ENCODE peak calls at places on chromosomes 11 and 22, in four cellular contexts. One of them, this sample, is unnamed.

GRCh38 chr11:30585892-30586250 is 282 bp downstream of the MPPED2 start:
- DNase-seq in colonic mucosa: peak; percentile 17
- DNase-seq in body of pancreas: peak; percentile 32
- DNase-seq in cardiac muscle cell: peak; percentile 71
- DNase-seq in this sample: no peak

GRCh38 chr11:117096140-117096972 is 1.9 kb downstream of the SIK3 start:
- DNase-seq in body of pancreas: no peak
- DNase-seq in colonic mucosa: peak; percentile 47
- DNase-seq in cardiac muscle cell: peak; percentile 62
- DNase-seq in this sample: peak; percentile 68

GRCh38 chr11:44572884-44573283 is 7.4 kb downstream of the CD82 start:
- DNase-seq in colonic mucosa: no peak
- DNase-seq in cardiac muscle cell: no peak
- DNase-seq in body of pancreas: peak; percentile 69
- DNase-seq in this sample: no peak

GRCh38 chr11:57424802-57425564 is 1.9 kb downstream of the SLC43A3 start:
- DNase-seq in body of pancreas: peak; percentile 47
- DNase-seq in cardiac muscle cell: no peak
- DNase-seq in colonic mucosa: peak; percentile 56
- DNase-seq in this sample: peak; percentile 64

GRCh38 chr22:46674367-46674781 is 54.2 kb downstream of the GRAMD4 start:
- DNase-seq in cardiac muscle cell: no peak
- DNase-seq in colonic mucosa: no peak
- DNase-seq in body of pancreas: peak; percentile 32
- DNase-seq in this sample: peak; percentile 84

GRCh38 chr22:35352214-35353111 is 28.4 kb upstream of the HMOX1 start:
- DNase-seq in body of pancreas: peak; percentile 70
- DNase-seq in colonic mucosa: peak; percentile 47
- DNase-seq in cardiac muscle cell: peak; percentile 57
- DNase-seq in this sample: peak; percentile 26

GRCh38 chr11:44709966-44710365 is 16.8 kb upstream of the TSPAN18 start:
- DNase-seq in colonic mucosa: no peak
- DNase-seq in cardiac muscle cell: no peak
- DNase-seq in body of pancreas: no peak
- DNase-seq in this sample: no peak

GRCh38 chr11:17734986-17735822 is 623 bp downstream of the KCNC1 start:
- DNase-seq in colonic mucosa: peak; percentile 30
- DNase-seq in cardiac muscle cell: peak; percentile 94
- DNase-seq in body of pancreas: peak; percentile 79
- DNase-seq in this sample: no peak

GRCh38 chr22:44809456-44809855 is 57.1 kb downstream of the ARHGAP8 start:
- DNase-seq in cardiac muscle cell: no peak
- DNase-seq in colonic mucosa: no peak
- DNase-seq in body of pancreas: no peak
- DNase-seq in this sample: no peak

GRCh38 chr11:20363149-20363499 is 390 bp upstream of the HTATIP2 start:
- DNase-seq in body of pancreas: no peak
- DNase-seq in colonic mucosa: no peak
- DNase-seq in cardiac muscle cell: no peak
- DNase-seq in this sample: no peak

GRCh38 chr11:44047931-44048431 is at the start of gene ACCSL:
- DNase-seq in cardiac muscle cell: no peak
- DNase-seq in colonic mucosa: no peak
- DNase-seq in body of pancreas: no peak
- DNase-seq in this sample: no peak

GRCh38 chr22:21444701-21445436 is 22.3 kb upstream of the TMEM191C start:
- DNase-seq in colonic mucosa: no peak
- DNase-seq in cardiac muscle cell: no peak
- DNase-seq in body of pancreas: peak; percentile 5
- DNase-seq in this sample: no peak

GRCh38 chr11:76296731-76297130 is 84.2 kb downstream of the THAP12 start:
- DNase-seq in cardiac muscle cell: no peak
- DNase-seq in colonic mucosa: no peak
- DNase-seq in body of pancreas: no peak
- DNase-seq in this sample: no peak

GRCh38 chr22:37563153-37564081 is 3.1 kb downstream of the CDC42EP1 start:
- DNase-seq in cardiac muscle cell: no peak
- DNase-seq in colonic mucosa: peak; percentile 84
- DNase-seq in body of pancreas: peak; percentile 83
- DNase-seq in this sample: peak; percentile 8

GRCh38 chr22:40033586-40034380 is 39.0 kb downstream of the FAM83F start:
- DNase-seq in colonic mucosa: no peak
- DNase-seq in cardiac muscle cell: no peak
- DNase-seq in body of pancreas: no peak
- DNase-seq in this sample: no peak

GRCh38 chr11:85810521-85810870 is 445 bp downstream of the SYTL2 start:
- DNase-seq in body of pancreas: peak; percentile 10
- DNase-seq in colonic mucosa: no peak
- DNase-seq in cardiac muscle cell: no peak
- DNase-seq in this sample: no peak

GRCh38 chr11:21511835-21512440 is 680.9 kb upstream of the ANO5 start:
- DNase-seq in cardiac muscle cell: peak; percentile 87
- DNase-seq in colonic mucosa: peak; percentile 57
- DNase-seq in body of pancreas: peak; percentile 83
- DNase-seq in this sample: peak; percentile 6

GRCh38 chr11:76030286-76030685 is 176.0 kb downstream of the WNT11 start:
- DNase-seq in body of pancreas: no peak
- DNase-seq in colonic mucosa: no peak
- DNase-seq in cardiac muscle cell: no peak
- DNase-seq in this sample: no peak

DNA sequence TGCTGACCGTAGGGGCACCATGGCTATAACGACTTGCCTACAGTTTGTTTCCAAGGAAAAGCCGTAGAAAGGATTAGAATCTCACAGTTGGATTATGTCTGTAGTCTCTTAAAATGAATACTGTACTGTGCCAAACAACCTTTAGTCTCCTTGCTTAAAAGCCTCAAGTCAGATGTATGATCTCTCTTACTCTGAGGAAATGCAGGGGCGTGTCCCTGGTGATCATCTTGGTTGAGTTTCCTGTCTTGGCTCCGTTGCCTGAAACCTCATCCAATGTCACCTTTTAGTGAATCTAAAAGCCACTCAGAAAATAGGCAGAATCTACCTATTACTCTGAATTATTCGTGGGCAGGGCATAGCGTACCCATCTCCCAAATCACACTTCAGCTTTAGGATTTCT is 246.1 kb downstream of the ETS1 start:
- DNase-seq in body of pancreas: no peak
- DNase-seq in cardiac muscle cell: no peak
- DNase-seq in colonic mucosa: no peak
- DNase-seq in this sample: no peak
- H3K4me1 ChIP-seq in body of pancreas: peaks cover 3% of the 10 kb centered on the region
- H3K4me1 ChIP-seq in cardiac muscle cell: peaks cover 6% of the 10 kb centered on the region
- H3K4me1 ChIP-seq in colonic mucosa: no peaks in the 10 kb centered on the region
- H3K4me1 ChIP-seq in this sample: peaks cover 64% of the 10 kb centered on the region

DNA sequence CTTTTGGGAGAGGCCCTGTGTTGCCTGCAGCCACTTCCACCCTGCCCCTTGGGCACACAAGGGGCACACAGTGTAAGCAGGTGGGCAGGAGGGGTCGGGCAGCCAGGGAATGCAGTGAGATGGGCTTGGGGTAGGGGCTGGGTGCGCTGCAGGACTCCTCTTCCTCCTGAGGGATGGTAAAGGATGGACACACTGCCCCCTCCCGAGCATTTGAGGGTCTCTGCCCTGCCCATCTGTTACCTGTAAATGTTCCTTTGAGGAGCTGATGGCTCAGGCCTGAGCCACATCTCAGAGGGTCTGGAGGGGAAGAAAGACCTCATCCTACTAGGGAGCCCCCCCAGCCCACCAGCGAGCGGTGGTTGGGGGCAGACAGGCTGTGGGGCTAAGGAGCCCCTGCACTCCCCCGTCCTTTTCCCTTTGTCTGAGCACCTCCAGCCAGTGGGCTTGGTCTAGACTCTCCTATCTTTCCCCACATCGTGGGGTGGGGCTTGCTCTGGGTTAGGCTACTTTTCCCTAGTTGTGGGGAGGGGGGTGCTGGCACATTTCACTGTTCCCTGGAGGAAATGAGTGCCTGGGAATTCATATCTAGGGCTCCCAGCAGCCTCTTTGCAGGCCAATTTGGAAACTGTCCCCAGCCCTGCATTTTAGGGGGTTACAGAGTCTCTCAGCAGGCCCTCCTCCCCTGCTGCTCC is 1.7 kb upstream of the TSSC4 start:
- DNase-seq in cardiac muscle cell: no peak
- DNase-seq in colonic mucosa: no peak
- DNase-seq in body of pancreas: no peak
- DNase-seq in this sample: no peak
- H3K4me3 ChIP-seq in cardiac muscle cell: no peak overlapping the region
- H3K4me3 ChIP-seq in colonic mucosa: peak overlapping the region; percentile 62
- H3K4me3 ChIP-seq in body of pancreas: no peak overlapping the region
- H3K4me3 ChIP-seq in this sample: no peak overlapping the region

GRCh38 chr11:6992457-6993431 is 27.4 kb downstream of the ZNF214 start:
- DNase-seq in colonic mucosa: no peak
- DNase-seq in body of pancreas: no peak
- DNase-seq in cardiac muscle cell: no peak
- DNase-seq in this sample: no peak
- TF ChIP-seq CTCF in colonic mucosa: no peak
- TF ChIP-seq CTCF in body of pancreas: no peak
- TF ChIP-seq CTCF in cardiac muscle cell: no peak
- TF ChIP-seq CTCF in this sample: no peak

GRCh38 chr22:20396639-20397038 is 2.7 kb downstream of the ZNF74 start:
- DNase-seq in cardiac muscle cell: no peak
- DNase-seq in body of pancreas: no peak
- DNase-seq in colonic mucosa: no peak
- DNase-seq in this sample: no peak
- H3K4me1 ChIP-seq in cardiac muscle cell: peaks cover 11% of the 10 kb centered on the region
- H3K4me1 ChIP-seq in body of pancreas: peaks cover 38% of the 10 kb centered on the region
- H3K4me1 ChIP-seq in colonic mucosa: peaks cover 7% of the 10 kb centered on the region
- H3K4me1 ChIP-seq in this sample: peaks cover 21% of the 10 kb centered on the region